ENCODE peak calls at places on chromosomes 1 and 21, in nine cellular contexts. R is AG04450, X is LoVo, C is glutamatergic neuron, Z is ureter, P is ecto neural progenitor cell, N is NCI-H1105 treated with DMSO at 0.1 percent for 48 hours, B is sciatic nerve, M is Daoy. A is an unnamed sample.

GRCh38 chr1:231553320-231553719 is 24.9 kb downstream of the TSNAX start:
- DNase-seq in P (no peak), R (no peak), X (no peak), C (no peak), N (no peak), M (no peak), B (no peak), Z (no peak), A (no peak)

GRCh38 chr1:238681451-238681850 is 704.9 kb upstream of the CHRM3 start:
- DNase-seq in B (no peak), P (no peak), C (no peak), N (no peak), M (peak), X (no peak), R (no peak), Z (no peak), A (no peak)

GRCh38 chr1:226602186-226603029 is 53.8 kb downstream of the STUM start:
- DNase-seq in P (no peak), N (no peak), M (peak), Z (no peak), R (peak), C (no peak), X (no peak), B (peak), A (no peak)

GRCh38 chr1:36883315-36883949 is 150.9 kb downstream of the GRIK3 start:
- DNase-seq in P (peak), Z (no peak), B (peak), C (no peak), N (no peak), M (no peak), X (no peak), R (no peak), A (no peak)

GRCh38 chr21:29557200-29557599 is 258.5 kb downstream of the BACH1 start:
- DNase-seq in P (no peak), X (no peak), M (no peak), N (no peak), R (no peak), Z (no peak), B (no peak), C (no peak), A (no peak)

GRCh38 chr1:32341186-32341757 is 5.2 kb upstream of the MARCKSL1 start:
- DNase-seq in X (no peak), N (no peak), C (no peak), B (no peak), M (no peak), R (no peak), P (no peak), Z (no peak), A (no peak)

GRCh38 chr1:155938220-155938627 is 3.2 kb upstream of the RXFP4 start:
- DNase-seq in N (peak), X (peak), R (no peak), C (no peak), M (peak), P (no peak), B (no peak), Z (peak), A (peak)

GRCh38 chr21:24910591-24910990 is 696.7 kb downstream of the MRPL39 start:
- DNase-seq in C (no peak), N (no peak), X (no peak), R (no peak), M (no peak), B (no peak), Z (no peak), P (no peak), A (no peak)

GRCh38 chr1:58929667-58930325 is 145.9 kb upstream of the JUN start:
- DNase-seq in P (no peak), C (no peak), N (no peak), Z (peak), M (peak), R (no peak), B (no peak), X (peak), A (no peak)

GRCh38 chr1:198864695-198865094 is 225.9 kb downstream of the PTPRC start:
- DNase-seq in X (no peak), Z (no peak), R (no peak), M (no peak), N (no peak), C (no peak), B (no peak), P (no peak), A (no peak)

GRCh38 chr21:45042664-45043161 is 31.7 kb upstream of the ADARB1 start:
- DNase-seq in M (no peak), X (no peak), R (no peak), P (no peak), N (no peak), C (no peak), Z (no peak), B (peak), A (no peak)

GRCh38 chr1:64246294-64246917 is 43.0 kb downstream of the UBE2U start:
- DNase-seq in B (no peak), M (no peak), N (peak), R (no peak), P (no peak), X (peak), Z (no peak), C (no peak), A (no peak)

GRCh38 chr1:106749906-106750305 is 306.6 kb upstream of the PRMT6 start:
- DNase-seq in M (no peak), Z (no peak), X (no peak), R (no peak), C (no peak), B (no peak), P (no peak), N (no peak), A (no peak)

GRCh38 chr1:239909894-239910293 is 181.8 kb upstream of the FMN2 start:
- DNase-seq in M (peak), X (no peak), B (no peak), R (peak), C (no peak), P (no peak), N (no peak), Z (no peak), A (peak)

GRCh38 chr1:232393010-232393833 is 236.7 kb downstream of the SIPA1L2 start:
- DNase-seq in X (no peak), C (no peak), Z (no peak), R (no peak), B (no peak), N (no peak), P (peak), M (peak), A (no peak)

GRCh38 chr1:238474263-238474662 is 583.5 kb upstream of the ZP4 start:
- DNase-seq in B (no peak), N (no peak), C (no peak), M (no peak), X (no peak), Z (no peak), P (no peak), R (no peak), A (no peak)

GRCh38 chr1:209768354-209768774 is 12.5 kb downstream of the TRAF3IP3 start:
- DNase-seq in P (no peak), C (no peak), Z (no peak), M (no peak), R (no peak), X (no peak), B (no peak), N (no peak), A (peak)

GRCh38 chr21:31509108-31510017 is 150.1 kb upstream of the SOD1 start:
- DNase-seq in C (no peak), R (no peak), P (peak), Z (no peak), M (peak), N (no peak), B (no peak), X (peak), A (peak)

GRCh38 chr1:183194527-183195145 is 8.6 kb downstream of the LAMC2 start:
- DNase-seq in Z (no peak), B (no peak), X (no peak), R (no peak), N (no peak), P (no peak), M (peak), C (no peak), A (no peak)

GRCh38 chr1:101618900-101619299 is 377.8 kb downstream of the OLFM3 start:
- DNase-seq in B (no peak), C (no peak), P (no peak), N (no peak), Z (no peak), R (no peak), M (no peak), X (no peak), A (no peak)

GRCh38 chr1:50949286-50949982 is 10.6 kb downstream of the FAF1 start:
- DNase-seq in Z (no peak), M (no peak), B (no peak), N (no peak), R (no peak), P (no peak), X (no peak), C (no peak), A (no peak)

GRCh38 chr1:200366577-200367253 is 43.1 kb downstream of the ZNF281 start:
- DNase-seq in B (no peak), X (no peak), P (no peak), N (peak), Z (no peak), R (no peak), C (no peak), M (no peak), A (peak)

GRCh38 chr21:26445440-26445839 is 127.6 kb downstream of the CYYR1 start:
- DNase-seq in N (no peak), Z (no peak), P (no peak), B (no peak), M (no peak), R (no peak), C (no peak), X (no peak), A (no peak)

GRCh38 chr1:25737151-25737550 is 62.8 kb upstream of the SELENON start:
- DNase-seq in B (peak), R (no peak), P (no peak), M (no peak), C (peak), N (no peak), X (no peak), Z (no peak), A (no peak)

GRCh38 chr21:20661745-20662470 is 336.3 kb upstream of the NCAM2 start:
- DNase-seq in N (peak), M (no peak), C (no peak), Z (no peak), R (no peak), B (no peak), X (no peak), P (no peak), A (no peak)

GRCh38 chr1:54971317-54971791 is 9.1 kb upstream of the TMEM61 start:
- DNase-seq in N (no peak), B (no peak), P (peak), Z (no peak), X (peak), C (no peak), M (peak), R (no peak), A (no peak)

GRCh38 chr1:204426035-204426436 is 14.4 kb upstream of the PPP1R15B start:
- DNase-seq in X (no peak), Z (peak), N (no peak), P (no peak), B (no peak), M (peak), R (no peak), C (no peak), A (no peak)

GRCh38 chr1:156816561-156817328 is at the start of gene SH2D2A:
- DNase-seq in N (no peak), B (peak), P (no peak), R (no peak), X (no peak), Z (peak), M (peak), C (no peak), A (peak)